ENCODE peak calls at places on chromosome 1, in ten cellular contexts. N is A549, W is AG10803, L is cardiac fibroblast, C is omental fat pad, K is MM.1S, J is AG09319, X is AG04450, U is endothelial cell, O is AG04449. H is an unnamed sample.

GRCh38 chr1:243323481-243323880 is 67.6 kb downstream of the SDCCAG8 start:
- DNase-seq in N (no peak), W (no peak), L (peak), C (no peak), K (no peak), J (no peak), X (no peak), U (no peak), O (no peak), H (no peak)

GRCh38 chr1:107262472-107263286 is 121.8 kb downstream of the NTNG1 start:
- DNase-seq in N (no peak), W (peak), L (no peak), C (no peak), K (no peak), J (no peak), X (no peak), U (no peak), O (peak), H (no peak)

GRCh38 chr1:67174716-67175284 is 8.5 kb downstream of the IL23R start:
- DNase-seq in N (no peak), W (no peak), L (no peak), C (no peak), K (no peak), J (no peak), X (no peak), U (no peak), O (no peak), H (no peak)

GRCh38 chr1:44072204-44072603 is 40.9 kb upstream of the SLC6A9 start:
- DNase-seq in N (no peak), W (peak), L (peak), C (no peak), K (no peak), J (peak), X (peak), U (no peak), O (peak), H (no peak)

GRCh38 chr1:58402444-58402843 is 144.1 kb downstream of the OMA1 start:
- DNase-seq in N (no peak), W (peak), L (peak), C (no peak), K (no peak), J (no peak), X (no peak), U (no peak), O (no peak), H (no peak)

GRCh38 chr1:86159800-86160199 is 3.2 kb upstream of the COL24A1 start:
- DNase-seq in N (no peak), W (no peak), L (no peak), C (no peak), K (no peak), J (no peak), X (no peak), U (no peak), O (no peak), H (no peak)

GRCh38 chr1:2314803-2315710 is 76.3 kb downstream of the MORN1 start:
- DNase-seq in N (peak), W (peak), L (no peak), C (no peak), K (no peak), J (no peak), X (no peak), U (peak), O (no peak), H (peak)

GRCh38 chr1:2348346-2349275 is 42.7 kb downstream of the MORN1 start:
- DNase-seq in N (no peak), W (no peak), L (no peak), C (no peak), K (no peak), J (no peak), X (no peak), U (no peak), O (no peak), H (no peak)

GRCh38 chr1:197958861-197959260 is 41.7 kb downstream of the LHX9 start:
- DNase-seq in N (no peak), W (no peak), L (no peak), C (no peak), K (no peak), J (no peak), X (no peak), U (no peak), O (no peak), H (no peak)

GRCh38 chr1:119472463-119473175 is 34.4 kb upstream of the HSD3B1 start:
- DNase-seq in N (no peak), W (no peak), L (no peak), C (no peak), K (no peak), J (no peak), X (no peak), U (no peak), O (no peak), H (no peak)

GRCh38 chr1:119471566-119471965 is 35.4 kb upstream of the HSD3B1 start:
- DNase-seq in N (no peak), W (no peak), L (no peak), C (no peak), K (no peak), J (no peak), X (no peak), U (no peak), O (no peak), H (no peak)

GRCh38 chr1:119480175-119480574 is 26.8 kb upstream of the HSD3B1 start:
- DNase-seq in N (no peak), W (no peak), L (no peak), C (no peak), K (no peak), J (no peak), X (no peak), U (no peak), O (no peak), H (no peak)

GRCh38 chr1:119477710-119478109 is 29.3 kb upstream of the HSD3B1 start:
- DNase-seq in N (no peak), W (no peak), L (no peak), C (no peak), K (no peak), J (no peak), X (no peak), U (no peak), O (no peak), H (no peak)

GRCh38 chr1:119475866-119476439 is 31.1 kb upstream of the HSD3B1 start:
- DNase-seq in N (peak), W (peak), L (peak), C (no peak), K (peak), J (no peak), X (no peak), U (peak), O (no peak), H (peak)
- TF ChIP-seq CTCF in N (peak), W (peak), L (peak), C (no peak), K (peak), J (peak), X (peak), U (peak), O (peak), H (peak)

GRCh38 chr1:202967684-202968281 is 726 bp upstream of the CYB5R1 start:
- DNase-seq in N (no peak), W (no peak), L (no peak), C (no peak), K (peak), J (no peak), X (no peak), U (peak), O (no peak), H (no peak)
- TF ChIP-seq CTCF in N (no peak), W (no peak), L (no peak), C (no peak), K (no peak), J (no peak), X (no peak), U (no peak), O (no peak), H (no peak)

GRCh38 chr1:155175927-155176371 is 2.3 kb downstream of the TRIM46 start:
- DNase-seq in N (peak), W (no peak), L (no peak), C (no peak), K (peak), J (no peak), X (no peak), U (no peak), O (no peak), H (no peak)
- TF ChIP-seq CTCF in N (no peak), W (no peak), L (no peak), C (no peak), K (peak), J (no peak), X (no peak), U (no peak), O (peak), H (no peak)

DNA sequence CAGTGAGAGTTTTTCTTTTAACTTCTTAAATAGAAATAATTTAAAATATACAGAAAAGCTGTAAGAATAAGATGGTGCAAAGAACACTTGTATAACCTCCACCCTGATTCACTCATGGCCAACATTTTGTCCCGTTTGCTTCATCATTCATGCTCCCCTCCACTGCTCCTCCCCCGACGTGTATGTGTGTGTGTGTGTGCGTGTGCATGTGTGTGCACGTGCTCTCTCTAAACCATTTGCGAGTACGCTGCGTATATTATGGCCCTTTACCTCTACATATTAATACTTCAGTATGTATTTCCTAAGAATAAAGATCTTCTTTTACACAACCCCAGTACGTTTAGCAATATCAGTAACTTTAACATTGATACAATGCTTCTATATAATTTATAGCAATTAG is 43.0 kb downstream of the TRAF5 start:
- DNase-seq in N (no peak), W (no peak), L (no peak), C (no peak), K (no peak), J (no peak), X (no peak), U (no peak), O (no peak), H (no peak)
- TF ChIP-seq CTCF in N (no peak), W (no peak), L (no peak), C (no peak), K (no peak), J (no peak), X (no peak), U (no peak), O (no peak), H (no peak)

GRCh38 chr1:161044908-161045748 is 649 bp downstream of the USF1 start:
- DNase-seq in N (peak), W (peak), L (peak), C (no peak), K (peak), J (no peak), X (no peak), U (peak), O (no peak), H (peak)
- TF ChIP-seq CTCF in N (no peak), W (no peak), L (no peak), C (no peak), K (no peak), J (no peak), X (no peak), U (no peak), O (no peak), H (no peak)

GRCh38 chr1:24540906-24541710 is 14.8 kb upstream of the NCMAP start:
- DNase-seq in N (peak), W (peak), L (peak), C (no peak), K (peak), J (no peak), X (peak), U (no peak), O (peak), H (no peak)
- TF ChIP-seq CTCF in N (no peak), W (no peak), L (no peak), C (no peak), K (no peak), J (no peak), X (no peak), U (no peak), O (no peak), H (no peak)

DNA sequence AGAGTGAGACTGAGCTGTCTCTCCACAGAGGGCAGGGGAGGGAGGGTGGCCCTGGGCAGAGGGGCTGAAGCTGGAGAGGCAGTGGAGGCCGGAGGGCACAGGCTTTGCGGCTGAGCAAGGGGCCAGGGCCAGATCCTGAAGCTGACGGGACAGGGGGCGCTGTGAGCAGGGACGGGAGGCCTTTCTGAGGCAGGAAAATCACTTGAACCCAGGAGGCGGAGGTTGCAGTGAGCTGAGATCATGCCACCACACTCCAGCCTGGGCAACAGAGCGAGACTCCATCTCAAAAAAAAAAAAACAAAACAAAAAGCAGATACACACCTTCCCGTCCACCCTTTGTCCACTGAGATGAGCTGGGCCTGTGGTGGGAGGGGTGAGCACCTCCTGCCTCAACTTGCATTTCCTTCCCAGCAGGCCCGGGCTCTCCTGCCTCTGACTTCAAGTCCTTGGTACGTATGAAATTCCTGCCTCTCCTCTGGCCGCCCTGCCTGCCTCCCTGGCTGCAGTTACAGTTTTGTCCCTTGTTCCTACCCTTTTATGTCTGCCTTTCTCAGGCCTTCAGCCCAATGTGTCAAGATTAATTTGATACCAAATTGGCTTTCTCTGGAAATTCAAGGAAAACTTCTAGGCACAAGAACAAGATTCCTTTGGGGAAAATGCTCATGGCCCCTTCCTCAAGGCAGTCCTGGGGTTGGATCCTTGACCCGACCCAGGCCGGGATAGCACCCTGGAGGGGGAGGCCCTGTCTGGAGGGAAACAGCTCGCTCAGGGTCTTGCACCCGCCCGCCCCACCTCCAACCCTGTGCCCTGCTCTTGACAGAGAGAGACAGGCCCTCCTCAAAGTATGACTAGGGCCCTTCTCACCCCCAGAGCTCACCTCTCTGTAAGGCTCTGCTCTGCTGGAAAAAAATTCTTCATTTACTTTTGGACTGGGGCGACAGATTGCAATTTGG is 11.2 kb upstream of the ADAMTSL4 start:
- DNase-seq in N (no peak), W (peak), L (peak), C (no peak), K (no peak), J (peak), X (peak), U (peak), O (no peak), H (no peak)
- TF ChIP-seq CTCF in N (no peak), W (peak), L (no peak), C (no peak), K (no peak), J (peak), X (no peak), U (no peak), O (no peak), H (no peak)